ENCODE peak calls at places on chromosomes 3 and 15, in five cellular contexts. One of them, this sample, is unnamed.
A peak's percentile ranks its signal among the peaks of the same experiment; 100 is the strongest.

GRCh38 chr15:34206016-34206415 is 3.9 kb downstream of the KATNBL1 start:
- DNase-seq in progenitor cell of endocrine pancreas: no peak
- DNase-seq in neuronal stem cell: no peak
- DNase-seq in stimulated activated CD4-positive, alpha-beta T cell treated with anti-CD3 and anti-CD28 coated beads, Interleukin-1b, Interleukin-23, amount 100 ng/mL, for 1 hour: no peak
- DNase-seq in bronchial epithelial cell: peak; percentile 69
- DNase-seq in this sample: no peak

GRCh38 chr3:175001091-175001490 is 142.0 kb downstream of the NAALADL2 start:
- DNase-seq in progenitor cell of endocrine pancreas: no peak
- DNase-seq in neuronal stem cell: no peak
- DNase-seq in stimulated activated CD4-positive, alpha-beta T cell treated with anti-CD3 and anti-CD28 coated beads, Interleukin-1b, Interleukin-23, amount 100 ng/mL, for 1 hour: no peak
- DNase-seq in bronchial epithelial cell: no peak
- DNase-seq in this sample: no peak

GRCh38 chr15:33068531-33068990 is 126.0 kb downstream of the FMN1 start:
- DNase-seq in progenitor cell of endocrine pancreas: no peak
- DNase-seq in neuronal stem cell: no peak
- DNase-seq in stimulated activated CD4-positive, alpha-beta T cell treated with anti-CD3 and anti-CD28 coated beads, Interleukin-1b, Interleukin-23, amount 100 ng/mL, for 1 hour: no peak
- DNase-seq in bronchial epithelial cell: peak; percentile 77
- DNase-seq in this sample: peak; percentile 87

GRCh38 chr3:168040624-168041208 is 55.0 kb downstream of the GOLIM4 start:
- DNase-seq in progenitor cell of endocrine pancreas: no peak
- DNase-seq in neuronal stem cell: no peak
- DNase-seq in stimulated activated CD4-positive, alpha-beta T cell treated with anti-CD3 and anti-CD28 coated beads, Interleukin-1b, Interleukin-23, amount 100 ng/mL, for 1 hour: no peak
- DNase-seq in bronchial epithelial cell: peak; percentile 59
- DNase-seq in this sample: no peak

GRCh38 chr15:40282144-40282869 is 557 bp downstream of the ANKRD63 start:
- DNase-seq in progenitor cell of endocrine pancreas: peak; percentile 62
- DNase-seq in neuronal stem cell: no peak
- DNase-seq in stimulated activated CD4-positive, alpha-beta T cell treated with anti-CD3 and anti-CD28 coated beads, Interleukin-1b, Interleukin-23, amount 100 ng/mL, for 1 hour: no peak
- DNase-seq in bronchial epithelial cell: no peak
- DNase-seq in this sample: no peak

GRCh38 chr3:135896613-135897012 is 68.9 kb upstream of the PPP2R3A start:
- DNase-seq in progenitor cell of endocrine pancreas: no peak
- DNase-seq in neuronal stem cell: no peak
- DNase-seq in stimulated activated CD4-positive, alpha-beta T cell treated with anti-CD3 and anti-CD28 coated beads, Interleukin-1b, Interleukin-23, amount 100 ng/mL, for 1 hour: no peak
- DNase-seq in bronchial epithelial cell: no peak
- DNase-seq in this sample: no peak

GRCh38 chr3:127628788-127629456 is at the start of gene PODXL2:
- DNase-seq in progenitor cell of endocrine pancreas: peak; percentile 51
- DNase-seq in neuronal stem cell: peak; percentile 54
- DNase-seq in stimulated activated CD4-positive, alpha-beta T cell treated with anti-CD3 and anti-CD28 coated beads, Interleukin-1b, Interleukin-23, amount 100 ng/mL, for 1 hour: no peak
- DNase-seq in bronchial epithelial cell: no peak
- DNase-seq in this sample: no peak

GRCh38 chr15:29244544-29244943 is 25.1 kb downstream of the NSMCE3 start:
- DNase-seq in progenitor cell of endocrine pancreas: no peak
- DNase-seq in neuronal stem cell: no peak
- DNase-seq in stimulated activated CD4-positive, alpha-beta T cell treated with anti-CD3 and anti-CD28 coated beads, Interleukin-1b, Interleukin-23, amount 100 ng/mL, for 1 hour: no peak
- DNase-seq in bronchial epithelial cell: no peak
- DNase-seq in this sample: no peak

GRCh38 chr3:50352762-50353161 is 2.1 kb downstream of the CYB561D2 start:
- DNase-seq in progenitor cell of endocrine pancreas: no peak
- DNase-seq in neuronal stem cell: no peak
- DNase-seq in stimulated activated CD4-positive, alpha-beta T cell treated with anti-CD3 and anti-CD28 coated beads, Interleukin-1b, Interleukin-23, amount 100 ng/mL, for 1 hour: no peak
- DNase-seq in bronchial epithelial cell: peak; percentile 38
- DNase-seq in this sample: no peak

GRCh38 chr15:89379818-89380217 is 45.2 kb upstream of the POLG start:
- DNase-seq in progenitor cell of endocrine pancreas: no peak
- DNase-seq in neuronal stem cell: no peak
- DNase-seq in stimulated activated CD4-positive, alpha-beta T cell treated with anti-CD3 and anti-CD28 coated beads, Interleukin-1b, Interleukin-23, amount 100 ng/mL, for 1 hour: no peak
- DNase-seq in bronchial epithelial cell: peak; percentile 96
- DNase-seq in this sample: peak; percentile 68

GRCh38 chr3:197752107-197752506 is 2.4 kb downstream of the FYTTD1 start:
- DNase-seq in progenitor cell of endocrine pancreas: no peak
- DNase-seq in neuronal stem cell: no peak
- DNase-seq in stimulated activated CD4-positive, alpha-beta T cell treated with anti-CD3 and anti-CD28 coated beads, Interleukin-1b, Interleukin-23, amount 100 ng/mL, for 1 hour: no peak
- DNase-seq in bronchial epithelial cell: no peak
- DNase-seq in this sample: no peak

GRCh38 chr15:64197425-64197824 is 34.6 kb upstream of the PPIB start:
- DNase-seq in progenitor cell of endocrine pancreas: no peak
- DNase-seq in neuronal stem cell: no peak
- DNase-seq in stimulated activated CD4-positive, alpha-beta T cell treated with anti-CD3 and anti-CD28 coated beads, Interleukin-1b, Interleukin-23, amount 100 ng/mL, for 1 hour: no peak
- DNase-seq in bronchial epithelial cell: no peak
- DNase-seq in this sample: no peak

GRCh38 chr3:178288074-178288473 is 248.2 kb upstream of the KCNMB2 start:
- DNase-seq in progenitor cell of endocrine pancreas: no peak
- DNase-seq in neuronal stem cell: no peak
- DNase-seq in stimulated activated CD4-positive, alpha-beta T cell treated with anti-CD3 and anti-CD28 coated beads, Interleukin-1b, Interleukin-23, amount 100 ng/mL, for 1 hour: no peak
- DNase-seq in bronchial epithelial cell: no peak
- DNase-seq in this sample: no peak

GRCh38 chr15:78739206-78739605 is 72.1 kb downstream of the ADAMTS7 start:
- DNase-seq in progenitor cell of endocrine pancreas: no peak
- DNase-seq in neuronal stem cell: no peak
- DNase-seq in stimulated activated CD4-positive, alpha-beta T cell treated with anti-CD3 and anti-CD28 coated beads, Interleukin-1b, Interleukin-23, amount 100 ng/mL, for 1 hour: no peak
- DNase-seq in bronchial epithelial cell: no peak
- DNase-seq in this sample: no peak

GRCh38 chr3:132867956-132868355 is 145.7 kb upstream of the NPHP3 start:
- DNase-seq in progenitor cell of endocrine pancreas: no peak
- DNase-seq in neuronal stem cell: no peak
- DNase-seq in stimulated activated CD4-positive, alpha-beta T cell treated with anti-CD3 and anti-CD28 coated beads, Interleukin-1b, Interleukin-23, amount 100 ng/mL, for 1 hour: no peak
- DNase-seq in bronchial epithelial cell: peak; percentile 45
- DNase-seq in this sample: no peak

GRCh38 chr15:77784361-77785292 is 151.9 kb upstream of the LINGO1 start:
- DNase-seq in progenitor cell of endocrine pancreas: no peak
- DNase-seq in neuronal stem cell: no peak
- DNase-seq in stimulated activated CD4-positive, alpha-beta T cell treated with anti-CD3 and anti-CD28 coated beads, Interleukin-1b, Interleukin-23, amount 100 ng/mL, for 1 hour: no peak
- DNase-seq in bronchial epithelial cell: peak; percentile 1
- DNase-seq in this sample: no peak

GRCh38 chr15:68054658-68055223 is 626 bp downstream of the PIAS1 start:
- DNase-seq in progenitor cell of endocrine pancreas: peak; percentile 67
- DNase-seq in neuronal stem cell: peak; percentile 76
- DNase-seq in stimulated activated CD4-positive, alpha-beta T cell treated with anti-CD3 and anti-CD28 coated beads, Interleukin-1b, Interleukin-23, amount 100 ng/mL, for 1 hour: no peak
- DNase-seq in bronchial epithelial cell: no peak
- DNase-seq in this sample: peak; percentile 59

GRCh38 chr3:186251948-186252619 is 110.0 kb downstream of the DGKG start:
- DNase-seq in progenitor cell of endocrine pancreas: no peak
- DNase-seq in neuronal stem cell: no peak
- DNase-seq in stimulated activated CD4-positive, alpha-beta T cell treated with anti-CD3 and anti-CD28 coated beads, Interleukin-1b, Interleukin-23, amount 100 ng/mL, for 1 hour: no peak
- DNase-seq in bronchial epithelial cell: no peak
- DNase-seq in this sample: no peak

GRCh38 chr3:147903037-147903436 is 493.9 kb downstream of the ZIC1 start:
- DNase-seq in progenitor cell of endocrine pancreas: no peak
- DNase-seq in neuronal stem cell: peak; percentile 18
- DNase-seq in stimulated activated CD4-positive, alpha-beta T cell treated with anti-CD3 and anti-CD28 coated beads, Interleukin-1b, Interleukin-23, amount 100 ng/mL, for 1 hour: no peak
- DNase-seq in bronchial epithelial cell: no peak
- DNase-seq in this sample: no peak

GRCh38 chr3:155424041-155424605 is 130.6 kb upstream of the STRIT1 start:
- DNase-seq in progenitor cell of endocrine pancreas: no peak
- DNase-seq in neuronal stem cell: no peak
- DNase-seq in stimulated activated CD4-positive, alpha-beta T cell treated with anti-CD3 and anti-CD28 coated beads, Interleukin-1b, Interleukin-23, amount 100 ng/mL, for 1 hour: no peak
- DNase-seq in bronchial epithelial cell: peak; percentile 19
- DNase-seq in this sample: no peak

GRCh38 chr3:49880581-49881328 is 11.0 kb upstream of the CAMKV start:
- DNase-seq in progenitor cell of endocrine pancreas: no peak
- DNase-seq in neuronal stem cell: peak; percentile 76
- DNase-seq in stimulated activated CD4-positive, alpha-beta T cell treated with anti-CD3 and anti-CD28 coated beads, Interleukin-1b, Interleukin-23, amount 100 ng/mL, for 1 hour: no peak
- DNase-seq in bronchial epithelial cell: no peak
- DNase-seq in this sample: no peak

GRCh38 chr3:134212898-134213665 is 37.6 kb downstream of the RYK start:
- DNase-seq in progenitor cell of endocrine pancreas: peak; percentile 84
- DNase-seq in neuronal stem cell: peak; percentile 81
- DNase-seq in stimulated activated CD4-positive, alpha-beta T cell treated with anti-CD3 and anti-CD28 coated beads, Interleukin-1b, Interleukin-23, amount 100 ng/mL, for 1 hour: peak; percentile 94
- DNase-seq in bronchial epithelial cell: peak; percentile 87
- DNase-seq in this sample: peak; percentile 76

GRCh38 chr3:149625795-149626194 is 32.0 kb downstream of the WWTR1 start:
- DNase-seq in progenitor cell of endocrine pancreas: no peak
- DNase-seq in neuronal stem cell: no peak
- DNase-seq in stimulated activated CD4-positive, alpha-beta T cell treated with anti-CD3 and anti-CD28 coated beads, Interleukin-1b, Interleukin-23, amount 100 ng/mL, for 1 hour: no peak
- DNase-seq in bronchial epithelial cell: peak; percentile 60
- DNase-seq in this sample: no peak

GRCh38 chr15:60213377-60214010 is 184.3 kb downstream of the ANXA2 start:
- DNase-seq in progenitor cell of endocrine pancreas: no peak
- DNase-seq in neuronal stem cell: no peak
- DNase-seq in stimulated activated CD4-positive, alpha-beta T cell treated with anti-CD3 and anti-CD28 coated beads, Interleukin-1b, Interleukin-23, amount 100 ng/mL, for 1 hour: no peak
- DNase-seq in bronchial epithelial cell: no peak
- DNase-seq in this sample: no peak

GRCh38 chr3:113600418-113601185 is 68.2 kb downstream of the SIDT1 start:
- DNase-seq in progenitor cell of endocrine pancreas: no peak
- DNase-seq in neuronal stem cell: no peak
- DNase-seq in stimulated activated CD4-positive, alpha-beta T cell treated with anti-CD3 and anti-CD28 coated beads, Interleukin-1b, Interleukin-23, amount 100 ng/mL, for 1 hour: no peak
- DNase-seq in bronchial epithelial cell: no peak
- DNase-seq in this sample: no peak

GRCh38 chr15:66896611-66897010 is 168.8 kb upstream of the SMAD3 start:
- DNase-seq in progenitor cell of endocrine pancreas: no peak
- DNase-seq in neuronal stem cell: no peak
- DNase-seq in stimulated activated CD4-positive, alpha-beta T cell treated with anti-CD3 and anti-CD28 coated beads, Interleukin-1b, Interleukin-23, amount 100 ng/mL, for 1 hour: no peak
- DNase-seq in bronchial epithelial cell: no peak
- DNase-seq in this sample: no peak

GRCh38 chr15:68354923-68355322 is 77.0 kb downstream of the ITGA11 start:
- DNase-seq in progenitor cell of endocrine pancreas: no peak
- DNase-seq in neuronal stem cell: no peak
- DNase-seq in stimulated activated CD4-positive, alpha-beta T cell treated with anti-CD3 and anti-CD28 coated beads, Interleukin-1b, Interleukin-23, amount 100 ng/mL, for 1 hour: no peak
- DNase-seq in bronchial epithelial cell: peak; percentile 86
- DNase-seq in this sample: no peak

GRCh38 chr3:50269460-50269859 is 513 bp downstream of the SEMA3B start:
- DNase-seq in progenitor cell of endocrine pancreas: no peak
- DNase-seq in neuronal stem cell: no peak
- DNase-seq in stimulated activated CD4-positive, alpha-beta T cell treated with anti-CD3 and anti-CD28 coated beads, Interleukin-1b, Interleukin-23, amount 100 ng/mL, for 1 hour: no peak
- DNase-seq in bronchial epithelial cell: no peak
- DNase-seq in this sample: no peak

GRCh38 chr3:126104028-126104635 is 20.2 kb upstream of the SLC41A3 start:
- DNase-seq in progenitor cell of endocrine pancreas: no peak
- DNase-seq in neuronal stem cell: no peak
- DNase-seq in stimulated activated CD4-positive, alpha-beta T cell treated with anti-CD3 and anti-CD28 coated beads, Interleukin-1b, Interleukin-23, amount 100 ng/mL, for 1 hour: no peak
- DNase-seq in bronchial epithelial cell: no peak
- DNase-seq in this sample: no peak

GRCh38 chr3:187795207-187795960 is 50.1 kb upstream of the BCL6 start:
- DNase-seq in progenitor cell of endocrine pancreas: no peak
- DNase-seq in neuronal stem cell: no peak
- DNase-seq in stimulated activated CD4-positive, alpha-beta T cell treated with anti-CD3 and anti-CD28 coated beads, Interleukin-1b, Interleukin-23, amount 100 ng/mL, for 1 hour: no peak
- DNase-seq in bronchial epithelial cell: no peak
- DNase-seq in this sample: no peak

GRCh38 chr3:98099848-98100247 is 12.9 kb downstream of the OR5AC2 start:
- DNase-seq in progenitor cell of endocrine pancreas: no peak
- DNase-seq in neuronal stem cell: no peak
- DNase-seq in stimulated activated CD4-positive, alpha-beta T cell treated with anti-CD3 and anti-CD28 coated beads, Interleukin-1b, Interleukin-23, amount 100 ng/mL, for 1 hour: no peak
- DNase-seq in bronchial epithelial cell: no peak
- DNase-seq in this sample: no peak

GRCh38 chr15:64912379-64912778 is 677 bp downstream of the ANKDD1A start:
- DNase-seq in progenitor cell of endocrine pancreas: no peak
- DNase-seq in neuronal stem cell: no peak
- DNase-seq in stimulated activated CD4-positive, alpha-beta T cell treated with anti-CD3 and anti-CD28 coated beads, Interleukin-1b, Interleukin-23, amount 100 ng/mL, for 1 hour: no peak
- DNase-seq in bronchial epithelial cell: no peak
- DNase-seq in this sample: no peak